ENCODE peak calls at places on chromosomes 13 and 19, in eight cellular contexts. R, E, Y, I, Z, L, T and H are unnamed samples.

GRCh38 chr19:18941628-18942354 is 774 bp upstream of the HOMER3 start:
- DNase-seq in R (no peak), E (no peak), Y (no peak), I (no peak), Z (no peak), L (no peak), T (no peak), H (no peak)

GRCh38 chr19:33438016-33438671 is 64.6 kb downstream of the CEBPG start:
- DNase-seq in R (peak; percentile 39), E (no peak), Y (peak; percentile 4), I (peak; percentile 29), Z (no peak), L (peak; percentile 42), T (no peak), H (no peak)

GRCh38 chr13:60329221-60329983 is 67.6 kb upstream of the TDRD3 start:
- DNase-seq in R (peak; percentile 59), E (peak; percentile 1), Y (peak; percentile 38), I (no peak), Z (peak; percentile 28), L (no peak), T (peak; percentile 31), H (peak; percentile 93)

GRCh38 chr13:114062754-114063153 is 69.7 kb downstream of the RASA3 start:
- DNase-seq in R (peak; percentile 31), E (no peak), Y (no peak), I (no peak), Z (no peak), L (no peak), T (no peak), H (no peak)

GRCh38 chr19:12749938-12750521 is 1.6 kb upstream of the BEST2 start:
- DNase-seq in R (peak; percentile 40), E (no peak), Y (peak; percentile 52), I (no peak), Z (no peak), L (no peak), T (no peak), H (no peak)

GRCh38 chr19:53432088-53432661 is 391 bp downstream of the ZNF761 start:
- DNase-seq in R (peak; percentile 21), E (no peak), Y (no peak), I (peak; percentile 24), Z (peak; percentile 41), L (peak; percentile 16), T (no peak), H (no peak)

GRCh38 chr13:31540316-31540715 is 199.0 kb upstream of the RXFP2 start:
- DNase-seq in R (no peak), E (no peak), Y (peak; percentile 45), I (no peak), Z (no peak), L (no peak), T (no peak), H (no peak)

GRCh38 chr19:14028901-14029300 is 953 bp downstream of the RLN3 start:
- DNase-seq in R (no peak), E (no peak), Y (no peak), I (no peak), Z (no peak), L (no peak), T (no peak), H (no peak)

GRCh38 chr13:110306960-110307696 is at the start of the genes COL4A1 and COL4A2:
- DNase-seq in R (peak; percentile 83), E (no peak), Y (no peak), I (peak; percentile 87), Z (no peak), L (peak; percentile 87), T (peak; percentile 77), H (no peak)

GRCh38 chr13:76917096-76917495 is 30.9 kb upstream of the KCTD12 start:
- DNase-seq in R (peak; percentile 59), E (no peak), Y (no peak), I (no peak), Z (no peak), L (no peak), T (no peak), H (no peak)

GRCh38 chr19:47719047-47719885 is 6.0 kb downstream of the EHD2 start:
- DNase-seq in R (peak; percentile 98), E (no peak), Y (no peak), I (peak; percentile 91), Z (no peak), L (peak; percentile 91), T (no peak), H (no peak)

GRCh38 chr19:10116085-10116865 is 3.4 kb downstream of the EIF3G start:
- DNase-seq in R (no peak), E (no peak), Y (no peak), I (no peak), Z (peak; percentile 49), L (no peak), T (no peak), H (no peak)

GRCh38 chr19:16875584-16876555 is 12.9 kb upstream of the F2RL3 start:
- DNase-seq in R (no peak), E (no peak), Y (no peak), I (no peak), Z (no peak), L (no peak), T (no peak), H (no peak)

GRCh38 chr19:5718579-5719273 is 1.2 kb downstream of the LONP1 start:
- DNase-seq in R (peak; percentile 85), E (no peak), Y (no peak), I (no peak), Z (peak; percentile 72), L (no peak), T (no peak), H (no peak)

GRCh38 chr19:39202998-39203355 is 1.1 kb downstream of the SYCN start:
- DNase-seq in R (no peak), E (no peak), Y (no peak), I (no peak), Z (no peak), L (no peak), T (no peak), H (no peak)

GRCh38 chr19:35216833-35217707 is 11.5 kb downstream of the FAM187B start:
- DNase-seq in R (no peak), E (no peak), Y (no peak), I (peak; percentile 30), Z (peak; percentile 47), L (no peak), T (peak; percentile 11), H (no peak)

GRCh38 chr13:73938375-73939070 is 195.7 kb downstream of the KLF12 start:
- DNase-seq in R (peak; percentile 77), E (no peak), Y (no peak), I (no peak), Z (no peak), L (no peak), T (no peak), H (no peak)

GRCh38 chr13:73040479-73040878 is 18.3 kb upstream of the KLF5 start:
- DNase-seq in R (no peak), E (no peak), Y (no peak), I (no peak), Z (no peak), L (no peak), T (no peak), H (no peak)